ENCODE peak calls at places on chromosomes 5 and 9, in eight cellular contexts. U is stomach, D is breast epithelium, B is spleen, O is HCT116, L is GM12878, A is prostate gland, I is suprapubic skin. H is an unnamed sample.

GRCh38 chr5:109350537-109351270 is 59.1 kb downstream of the PJA2 start:
- DNase-seq in U (no peak), D (no peak), B (no peak), O (no peak), L (no peak), A (no peak), I (no peak), H (no peak)

GRCh38 chr9:16459421-16460148 is 410.9 kb downstream of the BNC2 start:
- DNase-seq in U (no peak), D (no peak), B (no peak), O (no peak), L (no peak), A (no peak), I (no peak), H (no peak)

GRCh38 chr5:110784901-110785300 is 46.1 kb downstream of the SLC25A46 start:
- DNase-seq in U (no peak), D (no peak), B (no peak), O (no peak), L (no peak), A (no peak), I (no peak), H (no peak)

GRCh38 chr5:103929310-103930003 is 366.9 kb upstream of the NUDT12 start:
- DNase-seq in U (no peak), D (no peak), B (no peak), O (no peak), L (no peak), A (no peak), I (no peak), H (no peak)

GRCh38 chr5:75050415-75050814 is 1.9 kb downstream of the GCNT4 start:
- DNase-seq in U (no peak), D (no peak), B (peak; percentile 69), O (no peak), L (no peak), A (no peak), I (no peak), H (no peak)

GRCh38 chr9:38196721-38197120 is 127.7 kb upstream of the SHB start:
- DNase-seq in U (no peak), D (peak; percentile 59), B (no peak), O (no peak), L (no peak), A (no peak), I (no peak), H (no peak)

GRCh38 chr9:97418894-97419293 is 7.0 kb downstream of the TDRD7 start:
- DNase-seq in U (no peak), D (no peak), B (no peak), O (no peak), L (no peak), A (no peak), I (no peak), H (no peak)

GRCh38 chr9:35696520-35697215 is 6.9 kb upstream of the TPM2 start:
- DNase-seq in U (peak; percentile 83), D (peak; percentile 54), B (peak; percentile 84), O (peak; percentile 37), L (no peak), A (peak; percentile 39), I (no peak), H (peak; percentile 76)

GRCh38 chr9:125626187-125626586 is 80.8 kb downstream of the MAPKAP1 start:
- DNase-seq in U (no peak), D (no peak), B (no peak), O (no peak), L (no peak), A (no peak), I (no peak), H (no peak)

GRCh38 chr9:129486496-129487306 is 134.2 kb downstream of the C9orf50 start:
- DNase-seq in U (peak; percentile 79), D (peak; percentile 89), B (no peak), O (no peak), L (no peak), A (peak; percentile 72), I (no peak), H (no peak)

GRCh38 chr5:6201626-6202025 is 176.7 kb downstream of the MED10 start:
- DNase-seq in U (no peak), D (no peak), B (no peak), O (no peak), L (no peak), A (no peak), I (no peak), H (no peak)

GRCh38 chr5:160565376-160565775 is 143.7 kb downstream of the PTTG1 start:
- DNase-seq in U (no peak), D (no peak), B (no peak), O (no peak), L (no peak), A (no peak), I (no peak), H (no peak)

GRCh38 chr9:112914524-112914923 is 23.8 kb upstream of the SLC46A2 start:
- DNase-seq in U (no peak), D (no peak), B (no peak), O (no peak), L (no peak), A (no peak), I (no peak), H (no peak)

GRCh38 chr5:38905516-38905915 is 59.7 kb downstream of the OSMR start:
- DNase-seq in U (no peak), D (no peak), B (no peak), O (no peak), L (no peak), A (no peak), I (no peak), H (no peak)

GRCh38 chr5:149387081-149387611 is 8.1 kb upstream of the IL17B start:
- DNase-seq in U (no peak), D (no peak), B (no peak), O (no peak), L (no peak), A (no peak), I (no peak), H (no peak)

GRCh38 chr5:149388498-149389190 is 9.6 kb upstream of the IL17B start:
- DNase-seq in U (no peak), D (no peak), B (no peak), O (no peak), L (no peak), A (no peak), I (no peak), H (no peak)

GRCh38 chr5:149383399-149383798 is 4.3 kb upstream of the IL17B start:
- DNase-seq in U (no peak), D (no peak), B (no peak), O (no peak), L (no peak), A (no peak), I (no peak), H (no peak)

GRCh38 chr5:149387982-149388381 is 8.9 kb upstream of the IL17B start:
- DNase-seq in U (no peak), D (no peak), B (no peak), O (no peak), L (no peak), A (no peak), I (no peak), H (no peak)

DNA sequence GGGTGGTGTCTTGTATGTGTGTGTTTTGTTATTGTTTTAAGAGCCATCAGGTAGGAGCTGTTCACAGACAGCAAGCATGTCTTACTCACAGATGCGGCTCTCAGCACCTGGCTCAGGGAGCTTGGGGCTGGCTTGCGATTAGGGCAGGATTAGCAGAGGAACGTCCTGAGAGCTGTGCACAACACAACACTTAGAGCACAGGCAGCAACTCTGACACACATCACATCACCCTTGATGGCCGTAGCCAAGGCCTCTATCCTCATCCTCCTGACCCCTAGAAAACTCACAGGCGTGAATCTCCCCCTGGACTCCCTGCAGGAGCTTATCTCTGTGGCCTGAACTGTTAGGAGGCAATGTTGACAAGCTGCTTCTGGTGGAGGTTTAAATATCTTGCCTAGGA is 7.1 kb upstream of the IL17B start:
- DNase-seq in U (no peak), D (no peak), B (no peak), O (no peak), L (no peak), A (no peak), I (no peak), H (no peak)
- TF ChIP-seq POLR2AphosphoS5 in U (no peak), D (no peak), B (no peak), O (no peak), L (no peak), A (no peak), I (no peak), H (no peak)

DNA sequence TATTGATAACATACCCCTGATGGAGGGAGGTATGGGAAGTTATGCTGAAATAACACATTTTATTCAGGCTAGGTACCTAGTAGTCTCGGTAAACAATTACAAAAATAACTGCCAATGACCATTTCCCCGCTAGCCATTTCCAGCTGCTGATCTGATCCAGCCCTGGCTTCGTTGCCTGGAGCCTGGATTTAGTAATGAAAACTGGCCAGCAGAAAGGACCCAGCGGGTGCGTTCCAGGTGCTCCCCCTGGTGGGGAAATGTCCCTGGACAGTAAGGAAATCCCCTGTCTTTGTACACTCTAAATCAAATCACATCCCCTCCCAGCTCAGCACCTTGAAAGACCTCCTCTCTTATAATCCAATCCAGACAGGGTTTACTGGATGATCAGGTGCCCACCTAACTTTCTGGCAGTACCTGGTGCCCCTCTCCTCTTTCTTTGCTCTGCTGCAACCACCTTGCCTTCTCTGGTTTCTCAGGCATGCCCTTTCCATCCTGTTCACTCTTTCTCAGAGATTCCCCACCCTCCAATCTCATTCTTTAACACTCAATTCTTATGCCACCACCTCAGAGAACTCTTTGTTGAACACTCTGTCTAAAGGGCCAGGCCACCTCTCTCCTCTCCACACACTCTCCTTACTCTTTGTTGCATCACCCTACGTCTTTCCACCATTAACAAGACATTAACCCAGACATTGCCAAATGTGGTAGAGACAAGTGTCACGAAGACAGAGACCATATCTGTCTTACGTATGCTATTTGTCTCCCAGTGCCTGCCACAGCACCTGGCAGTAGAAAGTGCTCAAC is 50.1 kb upstream of the SMAD5 start:
- DNase-seq in U (peak; percentile 68), D (peak; percentile 49), B (no peak), O (peak; percentile 57), L (no peak), A (peak; percentile 67), I (no peak), H (peak; percentile 25)
- TF ChIP-seq POLR2AphosphoS5 in U (no peak), D (no peak), B (no peak), O (no peak), L (no peak), A (peak; percentile 33), I (no peak), H (no peak)

DNA sequence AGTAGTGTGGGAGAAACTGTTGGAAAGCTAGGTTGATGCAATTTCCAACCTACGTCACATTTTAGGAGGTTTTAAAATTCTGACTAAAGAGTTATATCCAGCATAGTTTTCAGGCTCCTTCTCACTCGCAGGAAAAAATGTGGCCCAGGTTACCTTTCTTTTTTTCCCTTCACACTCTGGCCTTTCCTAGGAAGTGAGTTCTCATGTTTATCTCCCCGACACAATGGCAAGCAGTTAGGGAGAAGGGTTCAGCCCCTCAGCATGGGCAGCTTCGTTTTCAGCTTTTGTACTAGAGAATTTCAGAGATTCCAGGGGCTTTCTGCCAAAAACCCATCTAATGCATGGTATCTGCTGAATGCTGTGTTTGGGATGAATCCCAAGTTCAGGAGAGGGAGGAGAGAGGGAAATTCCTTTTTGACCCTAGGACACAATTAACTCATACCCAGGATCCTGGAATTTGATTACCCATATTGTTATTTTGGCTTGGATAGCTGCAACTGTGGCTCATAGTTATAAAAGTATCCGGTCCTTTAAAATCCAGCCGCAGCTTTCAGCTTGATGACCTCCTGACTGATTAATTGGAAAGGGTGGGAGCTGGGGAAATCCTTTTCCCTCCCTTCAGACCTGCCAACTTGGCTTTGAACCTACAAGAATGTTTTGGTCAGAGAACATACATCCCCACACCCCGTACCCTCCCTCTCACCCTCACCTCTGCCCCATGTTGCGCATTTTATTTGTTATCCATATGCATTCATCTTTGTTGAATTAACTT is 78.5 kb downstream of the TMEM252 start:
- DNase-seq in U (no peak), D (no peak), B (no peak), O (no peak), L (no peak), A (no peak), I (no peak), H (no peak)
- TF ChIP-seq POLR2AphosphoS5 in U (no peak), D (no peak), B (no peak), O (no peak), L (no peak), A (no peak), I (no peak), H (no peak)

GRCh38 chr5:16685069-16685468 is 68.3 kb upstream of the RETREG1 start:
- DNase-seq in U (no peak), D (no peak), B (no peak), O (no peak), L (no peak), A (no peak), I (no peak), H (no peak)
- TF ChIP-seq POLR2AphosphoS5 in U (no peak), D (no peak), B (no peak), O (no peak), L (no peak), A (no peak), I (no peak), H (no peak)

H was measured in GM12891.